ENCODE peak calls at places on chromosomes 6 and 20, in seven cellular contexts. N is HepG2, I is A549, Y is H1, F is GM12878, Q is K562, D is IMR-90. O is an unnamed sample.

GRCh38 chr20:10508060-10508459 is 73.0 kb downstream of the SLX4IP start:
- DNase-seq in Q (no peak), D (peak), Y (no peak), I (no peak), F (no peak), N (no peak), O (no peak)

GRCh38 chr6:14010275-14010674 is 85.5 kb downstream of the RNF182 start:
- DNase-seq in I (no peak), F (no peak), N (no peak), Y (no peak), D (no peak), Q (no peak), O (no peak)

GRCh38 chr6:73746776-73747175 is 50.8 kb downstream of the CD109 start:
- DNase-seq in F (no peak), N (no peak), Y (no peak), I (no peak), Q (no peak), D (peak), O (no peak)

GRCh38 chr6:111980979-111981378 is 72.9 kb upstream of the CCN6 start:
- DNase-seq in Y (no peak), Q (no peak), F (no peak), I (no peak), N (no peak), D (no peak), O (no peak)

GRCh38 chr6:14131579-14131978 is 14.0 kb downstream of the CD83 start:
- DNase-seq in Q (no peak), F (no peak), Y (no peak), I (no peak), N (no peak), D (no peak), O (no peak)

GRCh38 chr6:87618531-87618930 is 28.6 kb downstream of the ORC3 start:
- DNase-seq in F (no peak), N (no peak), Q (no peak), D (peak), I (no peak), Y (no peak), O (no peak)

GRCh38 chr20:59258103-59258705 is 42.2 kb upstream of the EDN3 start:
- DNase-seq in I (no peak), D (no peak), N (no peak), Y (no peak), Q (no peak), F (no peak), O (no peak)

GRCh38 chr20:10540636-10541493 is 105.8 kb downstream of the SLX4IP start:
- DNase-seq in N (peak), I (peak), Q (no peak), F (no peak), Y (no peak), D (peak), O (no peak)

GRCh38 chr6:34973547-34974248 is 84.6 kb downstream of the ANKS1A start:
- DNase-seq in D (no peak), N (peak), Q (peak), I (no peak), F (no peak), Y (no peak), O (no peak)

GRCh38 chr6:34974249-34974642 is 85.2 kb downstream of the ANKS1A start:
- DNase-seq in F (no peak), I (no peak), Y (no peak), N (no peak), Q (no peak), D (no peak), O (no peak)

GRCh38 chr6:34969662-34970265 is 80.7 kb downstream of the ANKS1A start:
- DNase-seq in Q (peak), Y (no peak), I (no peak), N (no peak), F (no peak), D (peak), O (no peak)

GRCh38 chr6:34970487-34970886 is 81.4 kb downstream of the ANKS1A start:
- DNase-seq in Q (no peak), I (no peak), Y (no peak), D (peak), N (no peak), F (no peak), O (no peak)

GRCh38 chr6:34970962-34971361 is 81.9 kb downstream of the ANKS1A start:
- DNase-seq in N (no peak), Q (no peak), F (no peak), D (peak), Y (no peak), I (no peak), O (no peak)
- TF ChIP-seq RFX5 in N (no peak), Q (no peak), F (no peak), D (no peak), Y (no peak), I (no peak), O (no peak)

DNA sequence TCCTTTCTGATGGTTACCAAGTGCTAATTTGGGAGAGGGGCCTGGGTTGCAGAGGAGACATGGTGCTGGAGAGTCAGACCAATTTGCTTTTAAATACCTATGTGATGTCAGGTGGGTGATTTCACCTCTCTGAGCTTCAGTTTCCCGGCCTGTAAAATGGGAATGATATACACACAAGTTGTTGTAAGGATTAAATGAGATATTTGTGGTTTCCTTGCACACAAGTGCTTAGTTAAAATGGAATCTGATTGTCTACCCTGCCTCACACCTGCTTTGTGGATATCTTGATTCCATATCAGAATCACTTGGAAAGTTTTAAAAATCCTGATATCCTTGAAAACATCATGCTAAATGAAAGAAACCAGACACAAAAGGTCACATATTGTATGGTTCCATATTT is 44.5 kb downstream of the SCAND1 start:
- DNase-seq in N (no peak), D (no peak), Y (no peak), Q (no peak), F (no peak), I (no peak), O (no peak)
- TF ChIP-seq RFX5 in N (no peak), D (no peak), Y (no peak), Q (no peak), F (no peak), I (no peak), O (no peak)

GRCh38 chr6:157021267-157022021 is 244.3 kb downstream of the ARID1B start:
- DNase-seq in D (peak), I (peak), Q (peak), N (peak), F (no peak), Y (peak), O (peak)

GRCh38 chr6:157022022-157022740 is 245.0 kb downstream of the ARID1B start:
- DNase-seq in Q (peak), D (peak), Y (peak), F (no peak), N (peak), I (peak), O (peak)

GRCh38 chr6:157019733-157020132 is 242.6 kb downstream of the ARID1B start:
- DNase-seq in Y (no peak), I (no peak), Q (no peak), F (no peak), N (no peak), D (peak), O (no peak)

GRCh38 chr6:157019115-157019628 is 242.0 kb downstream of the ARID1B start:
- DNase-seq in F (no peak), N (peak), D (peak), Q (no peak), Y (no peak), I (no peak), O (peak)

GRCh38 chr6:157020398-157021266 is 243.5 kb downstream of the ARID1B start:
- DNase-seq in Q (no peak), I (peak), D (peak), Y (no peak), N (peak), F (no peak), O (peak)
- TF ChIP-seq RFX5 in Q (no peak), I (no peak), D (no peak), Y (no peak), N (no peak), F (no peak), O (no peak)

GRCh38 chr20:54573838-54574237 is 98.4 kb downstream of the DOK5 start:
- DNase-seq in I (no peak), Q (no peak), D (no peak), N (no peak), Y (no peak), F (no peak), O (no peak)
- TF ChIP-seq RFX5 in I (no peak), Q (no peak), D (no peak), N (no peak), Y (no peak), F (no peak), O (no peak)

O was measured in SK-N-SH.